ENCODE peak calls at places on chromosome 6, in six cellular contexts. One of them, this sample, is unnamed.

GRCh38 chr6:36897629-36898028 is 11.9 kb downstream of the C6orf89 start:
- DNase-seq in RWPE1: no peak
- DNase-seq in activated T-helper 1 cell treated with anti-CD3 and anti-CD28 coated beads, Interleukin-2, amount 50 U/mL, for 16 hours: no peak
- DNase-seq in WTC11: peak; percentile 22
- DNase-seq in activated naive CD8-positive, alpha-beta T cell treated with anti-CD3 and anti-CD28 coated beads, Interleukin-2, amount 50 U/mL, for 24 hours: no peak
- DNase-seq in left ventricle myocardium inferior: no peak
- DNase-seq in this sample: no peak

GRCh38 chr6:154461348-154461747 is 49.1 kb downstream of the CNKSR3 start:
- DNase-seq in left ventricle myocardium inferior: no peak
- DNase-seq in activated T-helper 1 cell treated with anti-CD3 and anti-CD28 coated beads, Interleukin-2, amount 50 U/mL, for 16 hours: no peak
- DNase-seq in RWPE1: no peak
- DNase-seq in activated naive CD8-positive, alpha-beta T cell treated with anti-CD3 and anti-CD28 coated beads, Interleukin-2, amount 50 U/mL, for 24 hours: no peak
- DNase-seq in WTC11: no peak
- DNase-seq in this sample: no peak

GRCh38 chr6:156727715-156728385 is 49.3 kb upstream of the ARID1B start:
- DNase-seq in WTC11: no peak
- DNase-seq in activated T-helper 1 cell treated with anti-CD3 and anti-CD28 coated beads, Interleukin-2, amount 50 U/mL, for 16 hours: no peak
- DNase-seq in activated naive CD8-positive, alpha-beta T cell treated with anti-CD3 and anti-CD28 coated beads, Interleukin-2, amount 50 U/mL, for 24 hours: no peak
- DNase-seq in left ventricle myocardium inferior: no peak
- DNase-seq in RWPE1: no peak
- DNase-seq in this sample: no peak

GRCh38 chr6:31407699-31408098 is 4.3 kb downstream of the MICA start:
- DNase-seq in left ventricle myocardium inferior: no peak
- DNase-seq in activated naive CD8-positive, alpha-beta T cell treated with anti-CD3 and anti-CD28 coated beads, Interleukin-2, amount 50 U/mL, for 24 hours: no peak
- DNase-seq in activated T-helper 1 cell treated with anti-CD3 and anti-CD28 coated beads, Interleukin-2, amount 50 U/mL, for 16 hours: no peak
- DNase-seq in WTC11: no peak
- DNase-seq in RWPE1: peak; percentile 10
- DNase-seq in this sample: no peak

GRCh38 chr6:36856277-36856676 is 17.0 kb upstream of the CPNE5 start:
- DNase-seq in left ventricle myocardium inferior: peak; percentile 46
- DNase-seq in RWPE1: no peak
- DNase-seq in activated naive CD8-positive, alpha-beta T cell treated with anti-CD3 and anti-CD28 coated beads, Interleukin-2, amount 50 U/mL, for 24 hours: no peak
- DNase-seq in activated T-helper 1 cell treated with anti-CD3 and anti-CD28 coated beads, Interleukin-2, amount 50 U/mL, for 16 hours: no peak
- DNase-seq in WTC11: no peak
- DNase-seq in this sample: no peak

GRCh38 chr6:41939091-41939847 is 2.3 kb downstream of the CCND3 start:
- DNase-seq in left ventricle myocardium inferior: peak; percentile 49
- DNase-seq in activated T-helper 1 cell treated with anti-CD3 and anti-CD28 coated beads, Interleukin-2, amount 50 U/mL, for 16 hours: no peak
- DNase-seq in activated naive CD8-positive, alpha-beta T cell treated with anti-CD3 and anti-CD28 coated beads, Interleukin-2, amount 50 U/mL, for 24 hours: peak; percentile 58
- DNase-seq in RWPE1: no peak
- DNase-seq in WTC11: peak; percentile 52
- DNase-seq in this sample: no peak

GRCh38 chr6:149860834-149861602 is 3.1 kb downstream of the LRP11 start:
- DNase-seq in WTC11: no peak
- DNase-seq in activated naive CD8-positive, alpha-beta T cell treated with anti-CD3 and anti-CD28 coated beads, Interleukin-2, amount 50 U/mL, for 24 hours: no peak
- DNase-seq in activated T-helper 1 cell treated with anti-CD3 and anti-CD28 coated beads, Interleukin-2, amount 50 U/mL, for 16 hours: no peak
- DNase-seq in left ventricle myocardium inferior: no peak
- DNase-seq in RWPE1: no peak
- DNase-seq in this sample: no peak

GRCh38 chr6:145009691-145010090 is 724.6 kb downstream of the UTRN start:
- DNase-seq in WTC11: no peak
- DNase-seq in left ventricle myocardium inferior: no peak
- DNase-seq in activated naive CD8-positive, alpha-beta T cell treated with anti-CD3 and anti-CD28 coated beads, Interleukin-2, amount 50 U/mL, for 24 hours: no peak
- DNase-seq in RWPE1: no peak
- DNase-seq in activated T-helper 1 cell treated with anti-CD3 and anti-CD28 coated beads, Interleukin-2, amount 50 U/mL, for 16 hours: no peak
- DNase-seq in this sample: no peak

GRCh38 chr6:70398783-70399730 is 14.3 kb upstream of the FAM135A start:
- DNase-seq in activated naive CD8-positive, alpha-beta T cell treated with anti-CD3 and anti-CD28 coated beads, Interleukin-2, amount 50 U/mL, for 24 hours: no peak
- DNase-seq in WTC11: no peak
- DNase-seq in activated T-helper 1 cell treated with anti-CD3 and anti-CD28 coated beads, Interleukin-2, amount 50 U/mL, for 16 hours: no peak
- DNase-seq in left ventricle myocardium inferior: no peak
- DNase-seq in RWPE1: peak; percentile 84
- DNase-seq in this sample: no peak

GRCh38 chr6:12506211-12506610 is 210.4 kb upstream of the PHACTR1 start:
- DNase-seq in WTC11: no peak
- DNase-seq in activated T-helper 1 cell treated with anti-CD3 and anti-CD28 coated beads, Interleukin-2, amount 50 U/mL, for 16 hours: no peak
- DNase-seq in left ventricle myocardium inferior: no peak
- DNase-seq in RWPE1: no peak
- DNase-seq in activated naive CD8-positive, alpha-beta T cell treated with anti-CD3 and anti-CD28 coated beads, Interleukin-2, amount 50 U/mL, for 24 hours: no peak
- DNase-seq in this sample: no peak

GRCh38 chr6:54698974-54699373 is 147.6 kb upstream of the FAM83B start:
- DNase-seq in activated naive CD8-positive, alpha-beta T cell treated with anti-CD3 and anti-CD28 coated beads, Interleukin-2, amount 50 U/mL, for 24 hours: no peak
- DNase-seq in left ventricle myocardium inferior: no peak
- DNase-seq in RWPE1: peak; percentile 70
- DNase-seq in activated T-helper 1 cell treated with anti-CD3 and anti-CD28 coated beads, Interleukin-2, amount 50 U/mL, for 16 hours: no peak
- DNase-seq in WTC11: no peak
- DNase-seq in this sample: no peak

GRCh38 chr6:147904416-147904815 is 395.9 kb downstream of the SAMD5 start:
- DNase-seq in RWPE1: no peak
- DNase-seq in left ventricle myocardium inferior: no peak
- DNase-seq in WTC11: no peak
- DNase-seq in activated T-helper 1 cell treated with anti-CD3 and anti-CD28 coated beads, Interleukin-2, amount 50 U/mL, for 16 hours: no peak
- DNase-seq in activated naive CD8-positive, alpha-beta T cell treated with anti-CD3 and anti-CD28 coated beads, Interleukin-2, amount 50 U/mL, for 24 hours: no peak
- DNase-seq in this sample: no peak

GRCh38 chr6:34339432-34339831 is 53.0 kb downstream of the NUDT3 start:
- DNase-seq in activated naive CD8-positive, alpha-beta T cell treated with anti-CD3 and anti-CD28 coated beads, Interleukin-2, amount 50 U/mL, for 24 hours: no peak
- DNase-seq in WTC11: no peak
- DNase-seq in activated T-helper 1 cell treated with anti-CD3 and anti-CD28 coated beads, Interleukin-2, amount 50 U/mL, for 16 hours: no peak
- DNase-seq in RWPE1: no peak
- DNase-seq in left ventricle myocardium inferior: no peak
- DNase-seq in this sample: no peak

GRCh38 chr6:123619156-123619555 is 17.6 kb downstream of the TRDN start:
- DNase-seq in WTC11: no peak
- DNase-seq in activated T-helper 1 cell treated with anti-CD3 and anti-CD28 coated beads, Interleukin-2, amount 50 U/mL, for 16 hours: no peak
- DNase-seq in RWPE1: no peak
- DNase-seq in left ventricle myocardium inferior: no peak
- DNase-seq in activated naive CD8-positive, alpha-beta T cell treated with anti-CD3 and anti-CD28 coated beads, Interleukin-2, amount 50 U/mL, for 24 hours: no peak
- DNase-seq in this sample: no peak

GRCh38 chr6:47268572-47269187 is 41.0 kb downstream of the TNFRSF21 start:
- DNase-seq in left ventricle myocardium inferior: no peak
- DNase-seq in WTC11: no peak
- DNase-seq in RWPE1: no peak
- DNase-seq in activated naive CD8-positive, alpha-beta T cell treated with anti-CD3 and anti-CD28 coated beads, Interleukin-2, amount 50 U/mL, for 24 hours: no peak
- DNase-seq in activated T-helper 1 cell treated with anti-CD3 and anti-CD28 coated beads, Interleukin-2, amount 50 U/mL, for 16 hours: no peak
- DNase-seq in this sample: no peak

GRCh38 chr6:165986647-165987482 is 180.8 kb downstream of the TBXT start:
- DNase-seq in activated naive CD8-positive, alpha-beta T cell treated with anti-CD3 and anti-CD28 coated beads, Interleukin-2, amount 50 U/mL, for 24 hours: no peak
- DNase-seq in RWPE1: peak; percentile 7
- DNase-seq in left ventricle myocardium inferior: no peak
- DNase-seq in activated T-helper 1 cell treated with anti-CD3 and anti-CD28 coated beads, Interleukin-2, amount 50 U/mL, for 16 hours: no peak
- DNase-seq in WTC11: peak; percentile 57
- DNase-seq in this sample: no peak

This sample was measured in central memory CD8-positive, alpha-beta T cell.